ENCODE peak calls at places on chromosomes 6 and 20, in nine cellular contexts. E, O, B, R, G, Y, H, J and U are unnamed samples.

GRCh38 chr6:124962617-124963415 is 579 bp downstream of the RNF217 start:
- DNase-seq in E (peak), O (peak), B (peak), R (peak), G (peak), Y (peak), H (peak), J (no peak), U (peak)

GRCh38 chr20:1468117-1468624 is 1.5 kb upstream of the NSFL1C start:
- DNase-seq in E (no peak), O (no peak), B (no peak), R (no peak), G (no peak), Y (no peak), H (no peak), J (no peak), U (no peak)

GRCh38 chr6:119749341-119749740 is 399.8 kb upstream of the MAN1A1 start:
- DNase-seq in E (no peak), O (no peak), B (no peak), R (no peak), G (no peak), Y (no peak), H (no peak), J (no peak), U (no peak)

GRCh38 chr20:37323985-37324384 is 22.0 kb upstream of the SRC start:
- DNase-seq in E (peak), O (peak), B (no peak), R (no peak), G (no peak), Y (no peak), H (peak), J (peak), U (peak)

GRCh38 chr6:150033197-150033771 is 8.0 kb upstream of the RAET1L start:
- DNase-seq in E (no peak), O (no peak), B (no peak), R (no peak), G (no peak), Y (no peak), H (no peak), J (no peak), U (peak)

GRCh38 chr6:79949235-79949634 is 1.9 kb upstream of the ELOVL4 start:
- DNase-seq in E (peak), O (peak), B (peak), R (peak), G (peak), Y (no peak), H (peak), J (peak), U (no peak)

GRCh38 chr6:160004419-160005160 is 35.7 kb downstream of the IGF2R start:
- DNase-seq in E (no peak), O (no peak), B (no peak), R (no peak), G (no peak), Y (no peak), H (no peak), J (no peak), U (no peak)

GRCh38 chr6:17393335-17394191 is at the start of gene CAP2:
- DNase-seq in E (peak), O (peak), B (peak), R (peak), G (no peak), Y (no peak), H (peak), J (peak), U (peak)

GRCh38 chr6:167825059-167825758 is 1.5 kb upstream of the AFDN start:
- DNase-seq in E (no peak), O (peak), B (no peak), R (peak), G (no peak), Y (no peak), H (peak), J (no peak), U (no peak)

GRCh38 chr6:94300424-94301144 is 881.2 kb upstream of the EPHA7 start:
- DNase-seq in E (peak), O (no peak), B (no peak), R (peak), G (no peak), Y (no peak), H (no peak), J (no peak), U (no peak)

GRCh38 chr6:125659887-125660286 is 89.5 kb upstream of the HEY2 start:
- DNase-seq in E (no peak), O (no peak), B (no peak), R (no peak), G (no peak), Y (no peak), H (no peak), J (no peak), U (no peak)

GRCh38 chr6:42724825-42725224 is 2.4 kb upstream of the PRPH2 start:
- DNase-seq in E (no peak), O (no peak), B (no peak), R (no peak), G (no peak), Y (no peak), H (no peak), J (no peak), U (peak)

GRCh38 chr20:9075264-9076095 is 6.6 kb downstream of the PLCB4 start:
- DNase-seq in E (no peak), O (no peak), B (no peak), R (no peak), G (no peak), Y (no peak), H (no peak), J (no peak), U (no peak)

GRCh38 chr20:11703119-11703518 is 214.6 kb upstream of the BTBD3 start:
- DNase-seq in E (no peak), O (no peak), B (no peak), R (no peak), G (no peak), Y (no peak), H (no peak), J (no peak), U (no peak)

GRCh38 chr6:80540700-80541099 is 434.2 kb downstream of the BCKDHB start:
- DNase-seq in E (no peak), O (no peak), B (no peak), R (no peak), G (no peak), Y (no peak), H (peak), J (no peak), U (no peak)

GRCh38 chr6:34476048-34476328 is 10.1 kb downstream of the PACSIN1 start:
- DNase-seq in E (no peak), O (no peak), B (no peak), R (no peak), G (no peak), Y (no peak), H (no peak), J (no peak), U (no peak)